ENCODE peak calls at places on chromosomes 13 and 19, in ten cellular contexts. T, X, W, D, I, A, G, F, N and J are unnamed samples.

GRCh38 chr13:73914119-73914518 is 220.1 kb downstream of the KLF12 start:
- DNase-seq in W (no peak), N (no peak), X (peak), D (no peak), T (no peak), G (no peak), I (no peak), F (no peak), A (no peak), J (no peak)

GRCh38 chr13:99528547-99528946 is 27.3 kb downstream of the TM9SF2 start:
- DNase-seq in W (peak), T (no peak), G (no peak), F (no peak), A (peak), X (no peak), D (peak), N (no peak), I (no peak), J (peak)

GRCh38 chr13:97889803-97890202 is 63.7 kb upstream of the IPO5 start:
- DNase-seq in F (no peak), I (no peak), A (no peak), T (no peak), W (no peak), D (no peak), X (no peak), N (no peak), G (no peak), J (no peak)

GRCh38 chr19:33301011-33301899 is 1.1 kb downstream of the CEBPA start:
- DNase-seq in A (no peak), N (no peak), F (no peak), I (peak), G (no peak), T (no peak), W (peak), D (no peak), X (no peak), J (no peak)

GRCh38 chr13:29111446-29111845 is 291.3 kb downstream of the MTUS2 start:
- DNase-seq in N (no peak), X (no peak), I (no peak), W (no peak), G (no peak), A (no peak), F (no peak), D (no peak), T (no peak), J (no peak)

GRCh38 chr13:50197705-50198104 is 182.5 kb downstream of the KCNRG start:
- DNase-seq in I (no peak), G (no peak), A (no peak), W (no peak), N (no peak), T (no peak), X (no peak), F (no peak), D (no peak), J (no peak)

GRCh38 chr19:8615022-8615421 is 4.5 kb upstream of the ADAMTS10 start:
- DNase-seq in I (no peak), N (no peak), X (no peak), G (no peak), W (no peak), D (no peak), F (no peak), T (no peak), A (no peak), J (no peak)

GRCh38 chr13:24225062-24225461 is 64.5 kb downstream of the SPATA13 start:
- DNase-seq in X (no peak), N (no peak), I (no peak), G (no peak), A (no peak), T (no peak), W (no peak), F (no peak), D (no peak), J (no peak)

GRCh38 chr13:34357435-34358232 is 539.7 kb downstream of the RFC3 start:
- DNase-seq in N (no peak), F (no peak), D (no peak), T (no peak), I (no peak), A (no peak), G (no peak), X (no peak), W (peak), J (no peak)